ENCODE peak calls at places on chromosomes 2 and 18, in five cellular contexts. O is stomach; A is H9; H is T-helper 17 cell; P is effector CD8-positive, alpha-beta T cell. M is an unnamed sample.

GRCh38 chr2:42087857-42088195 is 40.0 kb downstream of the PKDCC start:
- DNase-seq in O (no peak), A (no peak), H (no peak), P (no peak), M (no peak)

GRCh38 chr2:55063713-55064323 is 13.6 kb upstream of the RTN4 start:
- DNase-seq in O (no peak), A (no peak), H (no peak), P (no peak), M (no peak)

GRCh38 chr2:46392561-46393351 is 86.6 kb upstream of the TMEM247 start:
- DNase-seq in O (no peak), A (peak), H (no peak), P (no peak), M (no peak)

GRCh38 chr2:238945433-238946150 is 97.7 kb downstream of the TWIST2 start:
- DNase-seq in O (peak), A (peak), H (no peak), P (no peak), M (no peak)

GRCh38 chr2:16203069-16203468 is 262.7 kb downstream of the MYCN start:
- DNase-seq in O (peak), A (no peak), H (no peak), P (no peak), M (peak)

GRCh38 chr18:76495435-76496199 is 575 bp upstream of the ZNF516 start:
- DNase-seq in O (no peak), A (peak), H (no peak), P (no peak), M (peak)

GRCh38 chr2:137228566-137228965 is 463.2 kb downstream of the THSD7B start:
- DNase-seq in O (no peak), A (no peak), H (no peak), P (no peak), M (no peak)

GRCh38 chr18:77650799-77651385 is 401.2 kb downstream of the GALR1 start:
- DNase-seq in O (peak), A (peak), H (peak), P (peak), M (no peak)

GRCh38 chr2:42135381-42136312 is 33.5 kb upstream of the EML4 start:
- DNase-seq in O (no peak), A (no peak), H (no peak), P (no peak), M (no peak)

M was measured in LoVo.